ENCODE peak calls at places on chromosomes 11 and 22, in four cellular contexts. I, L, W and J are unnamed samples. For H3K36me3, the result is how much of the 10 kb centered on the place peaks cover.

GRCh38 chr11:72643547-72643946 is 30.7 kb downstream of the PDE2A start:
- DNase-seq in I (no peak), W (no peak), L (no peak), J (peak)

GRCh38 chr22:31062566-31063230 is 18.4 kb upstream of the SMTN start:
- DNase-seq in L (no peak), I (no peak), W (no peak), J (no peak)

GRCh38 chr11:43376594-43376993 is 17.9 kb downstream of the TTC17 start:
- DNase-seq in W (no peak), L (no peak), I (no peak), J (peak)

GRCh38 chr11:20156280-20156875 is 3.9 kb downstream of the DBX1 start:
- DNase-seq in W (no peak), L (peak), I (no peak), J (no peak)

GRCh38 chr11:12599408-12600143 is 74.6 kb upstream of the TEAD1 start:
- DNase-seq in I (peak), W (peak), L (peak), J (no peak)

GRCh38 chr11:132686827-132687370 is 845.4 kb downstream of the OPCML start:
- DNase-seq in I (no peak), W (no peak), L (no peak), J (no peak)

GRCh38 chr11:73326929-73327811 is 19.1 kb downstream of the ARHGEF17 start:
- DNase-seq in L (no peak), W (no peak), I (no peak), J (no peak)

GRCh38 chr11:61297741-61298140 is 2.6 kb upstream of the VWCE start:
- DNase-seq in I (no peak), L (no peak), W (no peak), J (peak)

GRCh38 chr11:114442559-114442958 is 3.3 kb downstream of the REXO2 start:
- DNase-seq in I (no peak), W (no peak), L (no peak), J (no peak)

GRCh38 chr11:64703048-64703447 is 19.9 kb downstream of the NRXN2 start:
- DNase-seq in I (no peak), L (no peak), W (no peak), J (no peak)

GRCh38 chr22:46602025-46602424 is 18.2 kb upstream of the GRAMD4 start:
- DNase-seq in W (no peak), I (no peak), L (no peak), J (no peak)

GRCh38 chr22:17412232-17412631 is 43.0 kb downstream of the CECR2 start:
- DNase-seq in W (no peak), I (peak), L (no peak), J (no peak)

GRCh38 chr11:95913830-95914229 is 10.1 kb downstream of the MTMR2 start:
- DNase-seq in W (no peak), L (no peak), I (no peak), J (no peak)

GRCh38 chr22:39643311-39644083 is 72.9 kb downstream of the CACNA1I start:
- DNase-seq in I (no peak), L (no peak), W (no peak), J (no peak)

GRCh38 chr11:75388386-75389275 is 10.7 kb upstream of the RPS3 start:
- DNase-seq in I (peak), L (peak), W (peak), J (peak)

GRCh38 chr11:116563028-116563712 is 209.6 kb downstream of the BUD13 start:
- DNase-seq in L (no peak), W (no peak), I (peak), J (peak)

GRCh38 chr11:3044004-3044403 is 13.2 kb downstream of the CARS1 start:
- DNase-seq in L (no peak), I (no peak), W (no peak), J (peak)

GRCh38 chr11:1302461-1303073 is 6.9 kb downstream of the TOLLIP start:
- DNase-seq in W (no peak), I (peak), L (no peak), J (no peak)

GRCh38 chr11:32890843-32891656 is 1.6 kb upstream of the QSER1 start:
- DNase-seq in W (no peak), I (no peak), L (peak), J (no peak)

GRCh38 chr11:69415411-69416122 is 65.9 kb upstream of the LINC01488 start:
- DNase-seq in L (no peak), I (peak), W (no peak), J (no peak)

GRCh38 chr11:68010058-68011041 is at the start of gene ALDH3B1:
- DNase-seq in W (peak), L (peak), I (peak), J (peak)

GRCh38 chr22:28479912-28480311 is 199.7 kb downstream of the TTC28 start:
- DNase-seq in I (no peak), W (no peak), L (no peak), J (no peak)

GRCh38 chr11:69080361-69080973 is 31.7 kb downstream of the TPCN2 start:
- DNase-seq in W (no peak), L (no peak), I (no peak), J (peak)

GRCh38 chr11:70281114-70281729 is 10.7 kb downstream of the PPFIA1 start:
- DNase-seq in L (no peak), W (no peak), I (no peak), J (no peak)

GRCh38 chr11:18785416-18785815 is 6.2 kb downstream of the PTPN5 start:
- DNase-seq in W (no peak), I (no peak), L (no peak), J (no peak)

GRCh38 chr11:39732002-39732401 is 1727.5 kb downstream of the LRRC4C start:
- DNase-seq in L (no peak), I (no peak), W (no peak), J (no peak)

GRCh38 chr11:97722065-97722464 is 1298.7 kb upstream of the CNTN5 start:
- DNase-seq in W (no peak), L (no peak), I (no peak), J (peak)

GRCh38 chr11:93958991-93959390 is 62.2 kb upstream of the HEPHL1 start:
- DNase-seq in W (no peak), L (no peak), I (no peak), J (no peak)

GRCh38 chr11:19953909-19954308 is 206.4 kb downstream of the DBX1 start:
- DNase-seq in I (no peak), W (peak), L (no peak), J (peak)

GRCh38 chr11:17013548-17014320 is 480 bp downstream of the PLEKHA7 start:
- DNase-seq in L (peak), W (peak), I (peak), J (no peak)

GRCh38 chr22:31344369-31345330 is 1.5 kb downstream of the PATZ1 start:
- DNase-seq in I (peak), L (peak), W (no peak), J (no peak)

GRCh38 chr22:24744638-24745037 is 29.9 kb downstream of the PIWIL3 start:
- DNase-seq in L (no peak), W (no peak), I (no peak), J (no peak)

GRCh38 chr11:123624974-123625373 is 29.4 kb downstream of the SCN3B start:
- DNase-seq in I (no peak), W (no peak), L (no peak), J (no peak)

GRCh38 chr11:72225411-72225951 is 914 bp downstream of the INPPL1 start:
- DNase-seq in I (no peak), W (no peak), L (no peak), J (no peak)

GRCh38 chr11:58629857-58630256 is 7.4 kb downstream of the CNTF start:
- DNase-seq in I (no peak), W (no peak), L (peak), J (no peak)

DNA sequence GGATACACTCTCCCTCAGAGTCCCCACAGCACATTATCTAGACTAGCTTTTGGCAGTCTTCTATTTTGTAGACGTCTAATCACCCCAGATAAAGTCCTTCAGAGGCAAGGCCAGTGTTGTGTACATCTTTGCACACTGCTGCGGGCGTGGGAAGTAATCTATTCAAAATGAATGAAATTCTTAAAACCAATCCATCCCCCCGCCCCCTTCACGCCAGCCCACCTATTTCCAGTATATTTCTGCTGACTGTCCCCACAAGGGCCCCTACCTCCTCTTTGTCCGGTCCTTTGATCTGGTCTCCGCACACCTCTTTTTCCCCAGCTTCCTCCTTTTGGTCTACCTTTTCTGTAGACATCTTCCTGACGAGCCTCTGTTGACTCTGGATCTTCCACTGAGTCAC is 383 bp downstream of the BSCL2 start:
- DNase-seq in L (no peak), I (no peak), W (no peak), J (no peak)
- H3K4me3 ChIP-seq in L (peak), I (peak), W (peak), J (peak)

GRCh38 chr22:42785706-42786499 is 65.2 kb upstream of the A4GALT start:
- DNase-seq in I (no peak), W (no peak), L (no peak), J (no peak)

GRCh38 chr22:42787357-42787736 is 66.7 kb upstream of the A4GALT start:
- DNase-seq in I (no peak), W (no peak), L (no peak), J (no peak)

GRCh38 chr22:42786606-42787356 is 66.1 kb upstream of the A4GALT start:
- DNase-seq in L (no peak), W (peak), I (no peak), J (no peak)

GRCh38 chr22:42788466-42788865 is 67.8 kb upstream of the A4GALT start:
- DNase-seq in W (no peak), I (no peak), L (no peak), J (no peak)

DNA sequence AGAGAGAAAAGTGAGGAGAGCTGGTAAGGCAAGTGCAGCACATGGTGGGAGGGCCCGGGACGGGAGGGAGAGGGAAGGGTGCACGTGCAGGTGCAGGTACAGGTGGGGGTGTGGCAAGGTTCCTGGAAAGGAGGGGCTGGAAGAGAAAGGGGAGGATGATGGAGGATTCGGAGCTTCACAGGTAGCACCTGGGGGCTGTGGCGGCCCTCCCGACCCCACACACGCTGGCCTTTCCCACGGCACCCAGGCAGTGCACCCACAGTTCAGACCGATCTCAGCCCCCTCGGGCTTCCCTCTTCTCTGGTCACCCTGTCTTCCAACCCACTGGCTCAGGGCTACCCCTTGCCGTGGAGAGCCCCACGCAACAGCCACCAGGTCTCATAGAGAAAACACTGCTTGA is 67.4 kb upstream of the A4GALT start:
- DNase-seq in W (no peak), I (no peak), L (no peak), J (no peak)
- H3K36me3 ChIP-seq in W (under half), I (under half), L (under half), J (under half)

GRCh38 chr11:31060880-31061279 is 308.7 kb downstream of the DCDC1 start:
- DNase-seq in I (no peak), L (no peak), W (no peak), J (peak)
- H3K4me3 ChIP-seq in I (no peak), L (no peak), W (no peak), J (no peak)

GRCh38 chr11:10762913-10763421 is 11.9 kb downstream of the CTR9 start:
- DNase-seq in W (no peak), I (no peak), L (no peak), J (no peak)
- H3K36me3 ChIP-seq in W (half or more), I (under half), L (under half), J (half or more)

GRCh38 chr22:49964493-49965290 is 4.1 kb downstream of the PIM3 start:
- DNase-seq in W (peak), L (peak), I (peak), J (no peak)
- H3K4me3 ChIP-seq in W (no peak), L (no peak), I (peak), J (no peak)

GRCh38 chr11:118375980-118376379 is 16.6 kb downstream of the UBE4A start:
- DNase-seq in I (no peak), L (no peak), W (no peak), J (no peak)
- H3K36me3 ChIP-seq in I (half or more), L (under half), W (half or more), J (half or more)

DNA sequence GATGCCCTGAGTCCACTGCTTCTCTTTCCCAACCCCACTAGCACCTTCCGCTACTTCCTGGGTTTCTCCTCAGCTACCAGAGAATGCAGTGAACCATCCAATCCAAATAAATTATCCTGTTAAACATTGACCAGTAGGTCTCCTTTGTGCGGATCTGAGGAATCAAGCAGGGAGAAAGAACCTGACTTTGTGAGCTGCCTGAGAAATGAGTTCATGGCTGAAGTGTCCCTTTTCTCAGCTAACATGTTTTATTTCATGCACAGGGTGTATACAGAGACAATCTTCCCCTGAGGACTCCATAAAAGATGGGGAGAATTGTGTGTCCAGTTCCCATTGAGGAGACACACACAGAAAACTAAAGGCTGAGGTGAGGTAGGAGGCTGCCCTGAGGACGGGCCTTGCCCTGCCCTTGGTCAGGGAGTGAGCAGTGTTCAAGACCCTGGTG is 63.0 kb upstream of the VPREB1 start:
- DNase-seq in I (no peak), L (no peak), W (no peak), J (no peak)
- H3K4me3 ChIP-seq in I (no peak), L (no peak), W (no peak), J (no peak)

GRCh38 chr22:35804421-35804820 is 86.7 kb downstream of the APOL5 start:
- DNase-seq in W (no peak), I (no peak), L (no peak), J (no peak)
- H3K36me3 ChIP-seq in W (under half), I (under half), L (under half), J (half or more)

GRCh38 chr11:119511601-119512000 is 88.6 kb upstream of the THY1 start:
- DNase-seq in L (no peak), I (no peak), W (no peak), J (no peak)

GRCh38 chr11:119512373-119512772 is 89.4 kb upstream of the THY1 start:
- DNase-seq in L (no peak), I (no peak), W (no peak), J (no peak)

GRCh38 chr11:119506436-119506835 is 83.5 kb upstream of the THY1 start:
- DNase-seq in L (no peak), W (no peak), I (no peak), J (no peak)

GRCh38 chr11:119509969-119510401 is 87.0 kb upstream of the THY1 start:
- DNase-seq in W (no peak), I (no peak), L (peak), J (peak)

GRCh38 chr11:119509277-119509841 is 86.4 kb upstream of the THY1 start:
- DNase-seq in W (no peak), I (no peak), L (no peak), J (peak)
- H3K4me3 ChIP-seq in W (no peak), I (no peak), L (no peak), J (no peak)

GRCh38 chr22:19058713-19059451 is 63.3 kb downstream of the DGCR2 start:
- DNase-seq in I (peak), L (no peak), W (no peak), J (no peak)

GRCh38 chr22:19057539-19057938 is 64.7 kb downstream of the DGCR2 start:
- DNase-seq in I (peak), W (no peak), L (no peak), J (no peak)

GRCh38 chr22:19059481-19060278 is 62.5 kb downstream of the DGCR2 start:
- DNase-seq in I (peak), L (no peak), W (no peak), J (no peak)

GRCh38 chr22:19056951-19057401 is 65.2 kb downstream of the DGCR2 start:
- DNase-seq in L (no peak), I (peak), W (no peak), J (no peak)

DNA sequence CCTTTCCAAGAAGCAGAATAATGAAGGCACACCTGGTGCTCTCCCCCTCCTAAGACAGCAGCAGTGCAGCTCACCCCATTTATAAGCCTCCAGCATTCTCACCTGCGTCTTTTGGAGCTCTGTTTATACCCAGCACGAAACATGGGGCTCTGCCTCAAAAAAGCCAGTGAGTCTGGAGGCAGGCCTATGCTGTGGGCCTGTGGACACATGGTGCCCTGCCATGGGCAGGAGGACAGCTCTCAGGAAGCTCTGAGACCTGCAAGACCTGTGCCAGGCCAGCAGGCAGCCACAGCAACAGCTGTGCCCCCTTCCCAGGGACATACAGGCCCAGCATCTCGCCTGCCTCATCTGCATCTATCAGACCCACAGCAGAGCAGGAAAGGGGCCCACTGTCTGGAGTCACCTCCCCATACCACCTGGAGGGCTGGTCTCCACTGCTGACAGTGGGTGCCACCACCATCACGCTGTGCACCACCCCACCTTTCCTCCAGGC is 64.2 kb downstream of the DGCR2 start:
- DNase-seq in L (no peak), I (peak), W (no peak), J (no peak)
- H3K36me3 ChIP-seq in L (under half), I (half or more), W (under half), J (under half)